ENCODE peak calls at places on chromosomes 4 and X, in eight cellular contexts. D, V, U, J, T, Z, W and N are unnamed samples.
A peak's percentile ranks its signal among the peaks of the same experiment; 100 is the strongest.

GRCh38 chr4:113407409-113407808 is 354.1 kb downstream of the CAMK2D start:
- DNase-seq in V (no peak), W (no peak), U (peak; percentile 4), D (peak; percentile 5), Z (no peak), T (no peak), J (no peak), N (peak; percentile 71)

GRCh38 chr4:18689308-18689915 is 667.9 kb upstream of the LCORL start:
- DNase-seq in Z (no peak), J (peak; percentile 72), V (peak; percentile 61), D (peak; percentile 8), T (peak; percentile 32), U (peak; percentile 17), W (no peak), N (no peak)

GRCh38 chr4:107721436-107722090 is 1.5 kb upstream of the PAPSS1 start:
- DNase-seq in J (no peak), D (no peak), Z (no peak), U (no peak), T (no peak), W (no peak), V (peak; percentile 62), N (no peak)

GRCh38 chr4:26785766-26786165 is 74.9 kb upstream of the STIM2 start:
- DNase-seq in U (no peak), J (no peak), T (no peak), V (no peak), W (no peak), D (no peak), Z (no peak), N (no peak)

GRCh38 chrX:154750301-154751120 is at the start of gene GAB3:
- DNase-seq in Z (no peak), W (no peak), V (peak; percentile 55), U (peak; percentile 23), D (peak; percentile 23), T (no peak), J (no peak), N (peak; percentile 36)

GRCh38 chrX:109995155-109995554 is 7.8 kb upstream of the TMEM164 start:
- DNase-seq in U (no peak), D (no peak), W (no peak), T (no peak), V (no peak), Z (no peak), J (no peak), N (no peak)

GRCh38 chrX:103520391-103520790 is 1.1 kb upstream of the RAB40A start:
- DNase-seq in T (no peak), V (no peak), Z (no peak), U (peak; percentile 14), W (no peak), J (peak; percentile 28), D (no peak), N (no peak)

GRCh38 chr4:152348670-152349069 is 187.2 kb downstream of the FBXW7 start:
- DNase-seq in W (no peak), J (peak; percentile 26), V (no peak), T (no peak), Z (no peak), D (no peak), U (peak; percentile 44), N (peak; percentile 30)

GRCh38 chr4:42566835-42567234 is 90.1 kb downstream of the ATP8A1 start:
- DNase-seq in T (no peak), V (no peak), D (no peak), U (no peak), Z (no peak), W (no peak), J (no peak), N (no peak)

GRCh38 chrX:3271485-3272186 is 74.8 kb downstream of the MXRA5 start:
- DNase-seq in T (no peak), U (peak; percentile 25), J (peak; percentile 50), Z (no peak), D (no peak), V (no peak), W (no peak), N (no peak)

GRCh38 chr4:3312362-3312761 is 19.5 kb downstream of the RGS12 start:
- DNase-seq in W (peak; percentile 29), V (peak; percentile 18), U (no peak), T (no peak), D (no peak), J (no peak), Z (no peak), N (no peak)

GRCh38 chrX:78123190-78123589 is 16.3 kb downstream of the TAF9B start:
- DNase-seq in U (no peak), J (no peak), W (no peak), V (no peak), D (no peak), Z (no peak), T (no peak), N (no peak)

GRCh38 chrX:84747516-84747915 is 245.3 kb upstream of the HDX start:
- DNase-seq in T (no peak), W (no peak), Z (no peak), U (no peak), V (no peak), J (no peak), D (no peak), N (no peak)

GRCh38 chrX:30657542-30658238 is 4.5 kb downstream of the GK start:
- DNase-seq in W (no peak), U (no peak), V (no peak), T (no peak), J (peak; percentile 32), Z (no peak), D (no peak), N (no peak)

GRCh38 chrX:482192-482701 is 95.5 kb upstream of the PPP2R3B start:
- DNase-seq in W (no peak), D (no peak), U (no peak), T (no peak), Z (no peak), J (no peak), V (no peak), N (no peak)

GRCh38 chr4:139028191-139028661 is 12.6 kb downstream of the NOCT start:
- DNase-seq in W (peak; percentile 93), U (no peak), V (no peak), J (no peak), Z (no peak), D (no peak), T (no peak), N (no peak)

GRCh38 chr4:98996056-98996941 is 778 bp downstream of the METAP1 start:
- DNase-seq in D (peak; percentile 9), U (peak; percentile 24), Z (peak; percentile 39), J (peak; percentile 36), W (no peak), V (no peak), T (no peak), N (no peak)

GRCh38 chrX:21798677-21799219 is 40.7 kb upstream of the MBTPS2 start:
- DNase-seq in U (peak; percentile 12), W (peak; percentile 52), Z (no peak), D (peak; percentile 60), V (no peak), J (peak; percentile 10), T (no peak), N (peak; percentile 28)

GRCh38 chrX:69616520-69617203 is 749 bp downstream of the EDA start:
- DNase-seq in D (peak; percentile 3), W (peak; percentile 38), Z (peak; percentile 32), T (peak; percentile 20), J (no peak), V (peak; percentile 54), U (no peak), N (no peak)